ENCODE peak calls at places on chromosomes 7 and 10, in six cellular contexts. One of them, this sample, is unnamed.
A peak's percentile ranks its signal among the peaks of the same experiment; 100 is the strongest.

GRCh38 chr7:5699951-5700384 is 81.5 kb downstream of the RNF216 start:
- DNase-seq in HCT116: no peak
- DNase-seq in GM23338: peak; percentile 42
- DNase-seq in fibroblast of pulmonary artery: no peak
- DNase-seq in CD4-positive, CD25-positive, alpha-beta regulatory T cell: peak; percentile 47
- DNase-seq in H1: no peak
- DNase-seq in this sample: no peak

GRCh38 chr10:51397695-51398094 is 301.7 kb downstream of the CSTF2T start:
- DNase-seq in HCT116: no peak
- DNase-seq in fibroblast of pulmonary artery: peak; percentile 82
- DNase-seq in GM23338: no peak
- DNase-seq in H1: no peak
- DNase-seq in CD4-positive, CD25-positive, alpha-beta regulatory T cell: no peak
- DNase-seq in this sample: peak; percentile 91

GRCh38 chr7:150594817-150595216 is 27.6 kb downstream of the GIMAP4 start:
- DNase-seq in fibroblast of pulmonary artery: no peak
- DNase-seq in GM23338: no peak
- DNase-seq in H1: no peak
- DNase-seq in HCT116: no peak
- DNase-seq in CD4-positive, CD25-positive, alpha-beta regulatory T cell: no peak
- DNase-seq in this sample: no peak

GRCh38 chr10:121900443-121901174 is 27.2 kb downstream of the ATE1 start:
- DNase-seq in HCT116: peak; percentile 52
- DNase-seq in fibroblast of pulmonary artery: peak; percentile 83
- DNase-seq in CD4-positive, CD25-positive, alpha-beta regulatory T cell: peak; percentile 34
- DNase-seq in GM23338: peak; percentile 90
- DNase-seq in H1: no peak
- DNase-seq in this sample: peak; percentile 74

GRCh38 chr7:28296571-28297483 is 115.5 kb upstream of the CREB5 start:
- DNase-seq in CD4-positive, CD25-positive, alpha-beta regulatory T cell: peak; percentile 37
- DNase-seq in H1: peak; percentile 43
- DNase-seq in HCT116: peak; percentile 55
- DNase-seq in GM23338: peak; percentile 88
- DNase-seq in fibroblast of pulmonary artery: peak; percentile 47
- DNase-seq in this sample: peak; percentile 68

GRCh38 chr10:1465421-1465902 is 271.9 kb downstream of the ADARB2 start:
- DNase-seq in CD4-positive, CD25-positive, alpha-beta regulatory T cell: no peak
- DNase-seq in fibroblast of pulmonary artery: no peak
- DNase-seq in H1: no peak
- DNase-seq in HCT116: no peak
- DNase-seq in GM23338: no peak
- DNase-seq in this sample: no peak

GRCh38 chr7:79461660-79462059 is 8.2 kb upstream of the MAGI2 start:
- DNase-seq in HCT116: no peak
- DNase-seq in H1: no peak
- DNase-seq in CD4-positive, CD25-positive, alpha-beta regulatory T cell: no peak
- DNase-seq in GM23338: no peak
- DNase-seq in fibroblast of pulmonary artery: peak; percentile 63
- DNase-seq in this sample: peak; percentile 82

GRCh38 chr10:104424719-104425118 is 71.1 kb downstream of the CFAP58 start:
- DNase-seq in GM23338: no peak
- DNase-seq in HCT116: no peak
- DNase-seq in H1: no peak
- DNase-seq in CD4-positive, CD25-positive, alpha-beta regulatory T cell: no peak
- DNase-seq in fibroblast of pulmonary artery: no peak
- DNase-seq in this sample: peak; percentile 51

GRCh38 chr10:116606061-116606483 is 14.7 kb upstream of the PNLIPRP2 start:
- DNase-seq in CD4-positive, CD25-positive, alpha-beta regulatory T cell: no peak
- DNase-seq in GM23338: no peak
- DNase-seq in H1: no peak
- DNase-seq in HCT116: no peak
- DNase-seq in fibroblast of pulmonary artery: no peak
- DNase-seq in this sample: no peak

GRCh38 chr10:57785068-57785467 is 482.6 kb downstream of the IPMK start:
- DNase-seq in HCT116: no peak
- DNase-seq in CD4-positive, CD25-positive, alpha-beta regulatory T cell: no peak
- DNase-seq in H1: no peak
- DNase-seq in GM23338: no peak
- DNase-seq in fibroblast of pulmonary artery: no peak
- DNase-seq in this sample: no peak

GRCh38 chr10:97129666-97130065 is 56.1 kb downstream of the SLIT1 start:
- DNase-seq in fibroblast of pulmonary artery: no peak
- DNase-seq in HCT116: no peak
- DNase-seq in GM23338: no peak
- DNase-seq in H1: no peak
- DNase-seq in CD4-positive, CD25-positive, alpha-beta regulatory T cell: no peak
- DNase-seq in this sample: no peak

GRCh38 chr10:127228195-127228785 is 31.9 kb upstream of the INSYN2A start:
- DNase-seq in HCT116: no peak
- DNase-seq in H1: no peak
- DNase-seq in CD4-positive, CD25-positive, alpha-beta regulatory T cell: no peak
- DNase-seq in GM23338: no peak
- DNase-seq in fibroblast of pulmonary artery: no peak
- DNase-seq in this sample: peak; percentile 30

GRCh38 chr7:104371216-104371796 is 42.9 kb downstream of the LHFPL3 start:
- DNase-seq in fibroblast of pulmonary artery: no peak
- DNase-seq in H1: no peak
- DNase-seq in CD4-positive, CD25-positive, alpha-beta regulatory T cell: no peak
- DNase-seq in HCT116: no peak
- DNase-seq in GM23338: no peak
- DNase-seq in this sample: no peak

GRCh38 chr10:500876-501275 is 188.6 kb downstream of the DIP2C start:
- DNase-seq in fibroblast of pulmonary artery: peak; percentile 40
- DNase-seq in GM23338: no peak
- DNase-seq in CD4-positive, CD25-positive, alpha-beta regulatory T cell: no peak
- DNase-seq in H1: no peak
- DNase-seq in HCT116: no peak
- DNase-seq in this sample: peak; percentile 64

GRCh38 chr7:50142421-50143113 is 49.5 kb upstream of the ZPBP start:
- DNase-seq in fibroblast of pulmonary artery: peak; percentile 59
- DNase-seq in GM23338: peak; percentile 64
- DNase-seq in H1: no peak
- DNase-seq in HCT116: peak; percentile 36
- DNase-seq in CD4-positive, CD25-positive, alpha-beta regulatory T cell: peak; percentile 66
- DNase-seq in this sample: peak; percentile 42

GRCh38 chr7:120280743-120281142 is 7.8 kb downstream of the KCND2 start:
- DNase-seq in fibroblast of pulmonary artery: peak; percentile 3
- DNase-seq in H1: no peak
- DNase-seq in GM23338: no peak
- DNase-seq in CD4-positive, CD25-positive, alpha-beta regulatory T cell: no peak
- DNase-seq in HCT116: no peak
- DNase-seq in this sample: peak; percentile 31

GRCh38 chr7:123537026-123537642 is 2.7 kb upstream of the IQUB start:
- DNase-seq in HCT116: no peak
- DNase-seq in H1: no peak
- DNase-seq in CD4-positive, CD25-positive, alpha-beta regulatory T cell: peak; percentile 53
- DNase-seq in GM23338: peak; percentile 37
- DNase-seq in fibroblast of pulmonary artery: peak; percentile 58
- DNase-seq in this sample: peak; percentile 41

GRCh38 chr10:113225903-113226302 is 275.9 kb downstream of the TCF7L2 start:
- DNase-seq in fibroblast of pulmonary artery: no peak
- DNase-seq in CD4-positive, CD25-positive, alpha-beta regulatory T cell: no peak
- DNase-seq in GM23338: no peak
- DNase-seq in H1: no peak
- DNase-seq in HCT116: no peak
- DNase-seq in this sample: no peak

GRCh38 chr10:113227045-113227444 is 277.0 kb downstream of the TCF7L2 start:
- DNase-seq in GM23338: no peak
- DNase-seq in fibroblast of pulmonary artery: no peak
- DNase-seq in H1: no peak
- DNase-seq in CD4-positive, CD25-positive, alpha-beta regulatory T cell: no peak
- DNase-seq in HCT116: no peak
- DNase-seq in this sample: no peak

GRCh38 chr10:113228570-113228969 is 278.5 kb downstream of the TCF7L2 start:
- DNase-seq in fibroblast of pulmonary artery: peak; percentile 23
- DNase-seq in HCT116: no peak
- DNase-seq in H1: no peak
- DNase-seq in CD4-positive, CD25-positive, alpha-beta regulatory T cell: no peak
- DNase-seq in GM23338: no peak
- DNase-seq in this sample: peak; percentile 63

GRCh38 chr10:113225364-113225763 is 275.3 kb downstream of the TCF7L2 start:
- DNase-seq in HCT116: no peak
- DNase-seq in H1: no peak
- DNase-seq in GM23338: no peak
- DNase-seq in CD4-positive, CD25-positive, alpha-beta regulatory T cell: no peak
- DNase-seq in fibroblast of pulmonary artery: no peak
- DNase-seq in this sample: no peak

DNA sequence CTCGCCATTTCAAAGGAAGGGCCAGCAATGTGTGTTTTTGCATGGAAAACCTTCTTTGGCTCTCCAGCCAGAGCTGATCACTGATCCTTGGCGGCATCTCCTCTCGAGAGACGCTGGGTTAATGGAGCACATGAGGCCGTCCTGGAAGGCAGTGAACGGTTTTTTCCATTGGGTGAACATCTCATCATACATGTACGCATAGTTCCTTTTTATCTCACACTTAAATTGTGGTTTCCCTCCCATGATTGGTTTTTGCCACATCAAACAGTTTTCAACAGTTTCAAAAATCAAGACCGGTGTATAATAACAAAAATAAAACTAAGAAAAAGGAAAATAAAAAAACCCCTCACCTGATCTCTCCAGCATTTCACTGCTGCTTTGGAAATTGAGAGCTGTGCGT is 276.4 kb downstream of the TCF7L2 start:
- DNase-seq in fibroblast of pulmonary artery: no peak
- DNase-seq in HCT116: no peak
- DNase-seq in GM23338: no peak
- DNase-seq in H1: no peak
- DNase-seq in CD4-positive, CD25-positive, alpha-beta regulatory T cell: peak; percentile 2
- DNase-seq in this sample: no peak
- H3K4me3 ChIP-seq in fibroblast of pulmonary artery: no peak overlapping the region
- H3K4me3 ChIP-seq in HCT116: no peak overlapping the region
- H3K4me3 ChIP-seq in GM23338: no peak overlapping the region
- H3K4me3 ChIP-seq in H1: no peak overlapping the region
- H3K4me3 ChIP-seq in CD4-positive, CD25-positive, alpha-beta regulatory T cell: no peak overlapping the region
- H3K4me3 ChIP-seq in this sample: no peak overlapping the region

GRCh38 chr10:30386801-30387588 is 37.9 kb upstream of the MTPAP start:
- DNase-seq in GM23338: no peak
- DNase-seq in fibroblast of pulmonary artery: no peak
- DNase-seq in CD4-positive, CD25-positive, alpha-beta regulatory T cell: no peak
- DNase-seq in H1: no peak
- DNase-seq in HCT116: no peak
- DNase-seq in this sample: peak; percentile 22

GRCh38 chr10:30384791-30385201 is 35.7 kb upstream of the MTPAP start:
- DNase-seq in CD4-positive, CD25-positive, alpha-beta regulatory T cell: no peak
- DNase-seq in GM23338: peak; percentile 79
- DNase-seq in HCT116: peak; percentile 48
- DNase-seq in fibroblast of pulmonary artery: peak; percentile 39
- DNase-seq in H1: no peak
- DNase-seq in this sample: peak; percentile 38

GRCh38 chr10:30384051-30384674 is 35.1 kb upstream of the MTPAP start:
- DNase-seq in GM23338: no peak
- DNase-seq in HCT116: no peak
- DNase-seq in H1: no peak
- DNase-seq in fibroblast of pulmonary artery: no peak
- DNase-seq in CD4-positive, CD25-positive, alpha-beta regulatory T cell: no peak
- DNase-seq in this sample: no peak

GRCh38 chr10:30379983-30380382 is 30.9 kb upstream of the MTPAP start:
- DNase-seq in CD4-positive, CD25-positive, alpha-beta regulatory T cell: no peak
- DNase-seq in HCT116: no peak
- DNase-seq in fibroblast of pulmonary artery: no peak
- DNase-seq in GM23338: no peak
- DNase-seq in H1: no peak
- DNase-seq in this sample: no peak

DNA sequence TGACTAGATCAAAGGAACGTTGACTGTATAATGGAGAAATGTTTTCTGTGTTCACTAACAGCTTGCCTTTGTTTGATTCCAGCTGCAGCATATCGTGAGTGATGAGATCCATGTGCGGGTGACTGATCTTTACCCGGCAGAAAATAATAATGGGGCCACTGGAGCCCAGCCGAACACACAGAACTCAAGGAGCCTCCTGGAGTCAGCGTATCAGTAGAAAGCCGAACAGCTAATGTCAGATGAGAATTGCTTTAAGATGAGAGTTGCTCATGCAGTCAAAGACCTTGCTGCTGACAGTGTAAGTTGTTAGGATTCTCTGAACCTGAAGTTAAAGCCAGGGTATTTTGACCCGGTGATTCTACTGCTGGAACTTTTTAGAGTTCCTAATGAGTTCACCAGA is 34.3 kb upstream of the MTPAP start:
- DNase-seq in GM23338: no peak
- DNase-seq in HCT116: no peak
- DNase-seq in fibroblast of pulmonary artery: peak; percentile 35
- DNase-seq in H1: no peak
- DNase-seq in CD4-positive, CD25-positive, alpha-beta regulatory T cell: no peak
- DNase-seq in this sample: peak; percentile 15
- H3K4me3 ChIP-seq in GM23338: no peak overlapping the region
- H3K4me3 ChIP-seq in HCT116: no peak overlapping the region
- H3K4me3 ChIP-seq in fibroblast of pulmonary artery: no peak overlapping the region
- H3K4me3 ChIP-seq in H1: no peak overlapping the region
- H3K4me3 ChIP-seq in CD4-positive, CD25-positive, alpha-beta regulatory T cell: no peak overlapping the region
- H3K4me3 ChIP-seq in this sample: no peak overlapping the region

GRCh38 chr7:41942468-41943097 is 239.7 kb upstream of the INHBA start:
- DNase-seq in CD4-positive, CD25-positive, alpha-beta regulatory T cell: no peak
- DNase-seq in H1: no peak
- DNase-seq in HCT116: no peak
- DNase-seq in fibroblast of pulmonary artery: peak; percentile 28
- DNase-seq in GM23338: peak; percentile 45
- DNase-seq in this sample: peak; percentile 61
- H3K4me3 ChIP-seq in CD4-positive, CD25-positive, alpha-beta regulatory T cell: no peak overlapping the region
- H3K4me3 ChIP-seq in H1: no peak overlapping the region
- H3K4me3 ChIP-seq in HCT116: no peak overlapping the region
- H3K4me3 ChIP-seq in fibroblast of pulmonary artery: peak overlapping the region; percentile 36
- H3K4me3 ChIP-seq in GM23338: peak overlapping the region; percentile 49
- H3K4me3 ChIP-seq in this sample: peak overlapping the region; percentile 41

GRCh38 chr7:157485961-157486510 is 149.2 kb downstream of the DNAJB6 start:
- DNase-seq in GM23338: no peak
- DNase-seq in CD4-positive, CD25-positive, alpha-beta regulatory T cell: no peak
- DNase-seq in H1: no peak
- DNase-seq in fibroblast of pulmonary artery: no peak
- DNase-seq in HCT116: no peak
- DNase-seq in this sample: no peak

GRCh38 chr7:157487046-157487770 is 150.4 kb downstream of the DNAJB6 start:
- DNase-seq in H1: no peak
- DNase-seq in GM23338: no peak
- DNase-seq in fibroblast of pulmonary artery: no peak
- DNase-seq in CD4-positive, CD25-positive, alpha-beta regulatory T cell: no peak
- DNase-seq in HCT116: no peak
- DNase-seq in this sample: no peak

GRCh38 chr7:157490465-157490912 is 153.7 kb downstream of the DNAJB6 start:
- DNase-seq in H1: no peak
- DNase-seq in CD4-positive, CD25-positive, alpha-beta regulatory T cell: peak; percentile 70
- DNase-seq in fibroblast of pulmonary artery: peak; percentile 52
- DNase-seq in HCT116: peak; percentile 62
- DNase-seq in GM23338: no peak
- DNase-seq in this sample: peak; percentile 81

GRCh38 chr7:157488326-157488725 is 151.5 kb downstream of the DNAJB6 start:
- DNase-seq in H1: no peak
- DNase-seq in CD4-positive, CD25-positive, alpha-beta regulatory T cell: no peak
- DNase-seq in GM23338: no peak
- DNase-seq in HCT116: no peak
- DNase-seq in fibroblast of pulmonary artery: no peak
- DNase-seq in this sample: no peak

DNA sequence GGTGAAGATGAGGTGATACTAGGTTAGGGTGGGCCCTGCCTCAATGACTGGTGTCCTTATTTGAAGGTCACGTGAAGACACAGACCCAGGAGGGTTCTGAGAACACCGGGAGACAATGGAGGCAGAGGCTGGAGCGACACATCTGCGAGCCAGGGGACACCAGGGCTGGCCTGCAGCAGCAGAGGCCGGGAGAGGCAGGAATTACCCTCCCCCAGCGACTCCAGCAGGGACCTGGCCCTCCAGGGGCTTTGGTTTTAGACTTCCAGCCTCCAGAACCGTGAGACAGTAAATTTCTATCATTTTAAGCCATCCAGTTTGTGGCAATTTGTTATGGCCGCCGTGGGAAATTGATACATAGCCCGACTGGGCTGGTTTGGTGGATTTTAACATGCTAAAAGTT is 152.2 kb downstream of the DNAJB6 start:
- DNase-seq in CD4-positive, CD25-positive, alpha-beta regulatory T cell: no peak
- DNase-seq in GM23338: no peak
- DNase-seq in fibroblast of pulmonary artery: no peak
- DNase-seq in H1: no peak
- DNase-seq in HCT116: no peak
- DNase-seq in this sample: no peak
- H3K4me3 ChIP-seq in CD4-positive, CD25-positive, alpha-beta regulatory T cell: no peak overlapping the region
- H3K4me3 ChIP-seq in GM23338: no peak overlapping the region
- H3K4me3 ChIP-seq in fibroblast of pulmonary artery: no peak overlapping the region
- H3K4me3 ChIP-seq in H1: no peak overlapping the region
- H3K4me3 ChIP-seq in HCT116: no peak overlapping the region
- H3K4me3 ChIP-seq in this sample: no peak overlapping the region